ENCODE peak calls at places on chromosomes 13 and 19, in seven cellular contexts. T is CD4-positive, CD25-positive, alpha-beta regulatory T cell; L is amniotic stem cell; E is DMS153; C is mucosa of gallbladder; A is NCI-H187; U is LHCN-M2. P is an unnamed sample.

GRCh38 chr19:18300930-18301717 is 19.7 kb upstream of the JUND start:
- DNase-seq in E (no peak), T (no peak), U (peak), C (no peak), L (no peak), A (no peak), P (peak)

GRCh38 chr19:6034512-6034911 is 56.6 kb upstream of the RANBP3 start:
- DNase-seq in C (no peak), E (no peak), A (no peak), L (no peak), U (no peak), T (no peak), P (no peak)

GRCh38 chr13:73767747-73768315 is 366.4 kb downstream of the KLF12 start:
- DNase-seq in A (no peak), C (no peak), E (no peak), L (no peak), U (no peak), T (peak), P (no peak)

GRCh38 chr19:35788205-35788960 is 13.0 kb downstream of the ARHGAP33 start:
- DNase-seq in L (no peak), T (no peak), U (no peak), A (no peak), C (no peak), E (no peak), P (no peak)

GRCh38 chr19:3968556-3969434 is 2.1 kb downstream of the DAPK3 start:
- DNase-seq in T (no peak), A (no peak), U (peak), L (peak), E (peak), C (peak), P (peak)

GRCh38 chr13:108573455-108573854 is 56.0 kb upstream of the MYO16 start:
- DNase-seq in E (no peak), A (no peak), L (no peak), T (no peak), U (no peak), C (no peak), P (no peak)

GRCh38 chr19:39968789-39969188 is 2.2 kb upstream of the PSMC4 start:
- DNase-seq in T (no peak), U (no peak), E (no peak), C (no peak), L (no peak), A (no peak), P (no peak)

GRCh38 chr13:100751826-100752225 is 77.2 kb upstream of the TMTC4 start:
- DNase-seq in T (no peak), L (no peak), U (peak), C (no peak), E (no peak), A (no peak), P (no peak)

GRCh38 chr19:17795495-17795856 is 538 bp downstream of the B3GNT3 start:
- DNase-seq in T (no peak), A (no peak), C (no peak), L (no peak), U (no peak), E (no peak), P (no peak)

GRCh38 chr19:12794196-12794921 is 3.1 kb downstream of the JUNB start:
- DNase-seq in U (no peak), E (no peak), T (no peak), C (no peak), L (no peak), A (no peak), P (no peak)

GRCh38 chr19:37778613-37779138 is 710 bp downstream of the ZNF573 start:
- DNase-seq in A (no peak), C (no peak), T (no peak), U (peak), E (no peak), L (no peak), P (no peak)

GRCh38 chr13:111267784-111268183 is 52.7 kb upstream of the TEX29 start:
- DNase-seq in E (no peak), T (no peak), U (peak), L (no peak), C (no peak), A (no peak), P (no peak)

GRCh38 chr13:90839061-90839460 is 508.4 kb upstream of the MIR17HG start:
- DNase-seq in L (no peak), U (no peak), E (no peak), C (no peak), A (no peak), T (no peak), P (no peak)

GRCh38 chr13:20375871-20376270 is 143.8 kb upstream of the GJB6 start:
- DNase-seq in C (no peak), A (no peak), L (no peak), T (no peak), E (no peak), U (no peak), P (no peak)

GRCh38 chr19:47351545-47351944 is 2.4 kb downstream of the DHX34 start:
- DNase-seq in A (no peak), E (no peak), U (peak), C (no peak), L (no peak), T (no peak), P (no peak)